ENCODE peak calls at places on chromosomes 3 and 15, in ten cellular contexts. One of them, this sample, is unnamed.
A peak's percentile ranks its signal among the peaks of the same experiment; 100 is the strongest.

GRCh38 chr3:169627789-169628188 is 35.7 kb downstream of the MECOM start:
- DNase-seq in pulmonary artery endothelial cell: no peak
- DNase-seq in K562: no peak
- DNase-seq in D341Med: no peak
- DNase-seq in NCI-H1092 treated with DMSO at 0.1 percent for 48 hours: peak; percentile 12
- DNase-seq in fibroblast of lung: no peak
- DNase-seq in NCI-H82: no peak
- DNase-seq in HT1080: no peak
- DNase-seq in cardiac fibroblast: no peak
- DNase-seq in body of pancreas: peak; percentile 25
- DNase-seq in this sample: no peak

GRCh38 chr15:68789921-68790575 is 30.6 kb downstream of the ANP32A start:
- DNase-seq in NCI-H1092 treated with DMSO at 0.1 percent for 48 hours: no peak
- DNase-seq in HT1080: no peak
- DNase-seq in body of pancreas: peak; percentile 31
- DNase-seq in D341Med: no peak
- DNase-seq in pulmonary artery endothelial cell: no peak
- DNase-seq in K562: no peak
- DNase-seq in cardiac fibroblast: peak; percentile 50
- DNase-seq in fibroblast of lung: peak; percentile 60
- DNase-seq in NCI-H82: peak; percentile 91
- DNase-seq in this sample: no peak

GRCh38 chr3:172591876-172592771 is 68.9 kb upstream of the TNFSF10 start:
- DNase-seq in fibroblast of lung: no peak
- DNase-seq in pulmonary artery endothelial cell: no peak
- DNase-seq in D341Med: no peak
- DNase-seq in cardiac fibroblast: no peak
- DNase-seq in K562: no peak
- DNase-seq in NCI-H82: no peak
- DNase-seq in HT1080: peak; percentile 76
- DNase-seq in body of pancreas: no peak
- DNase-seq in NCI-H1092 treated with DMSO at 0.1 percent for 48 hours: no peak
- DNase-seq in this sample: no peak

GRCh38 chr15:40098489-40099261 is 10.0 kb downstream of the BMF start:
- DNase-seq in fibroblast of lung: peak; percentile 95
- DNase-seq in NCI-H1092 treated with DMSO at 0.1 percent for 48 hours: peak; percentile 81
- DNase-seq in D341Med: no peak
- DNase-seq in HT1080: peak; percentile 95
- DNase-seq in K562: peak; percentile 67
- DNase-seq in cardiac fibroblast: peak; percentile 91
- DNase-seq in NCI-H82: peak; percentile 76
- DNase-seq in pulmonary artery endothelial cell: peak; percentile 82
- DNase-seq in body of pancreas: peak; percentile 94
- DNase-seq in this sample: no peak

GRCh38 chr3:106255870-106256248 is 387.0 kb upstream of the CBLB start:
- DNase-seq in NCI-H82: no peak
- DNase-seq in pulmonary artery endothelial cell: no peak
- DNase-seq in HT1080: no peak
- DNase-seq in cardiac fibroblast: no peak
- DNase-seq in D341Med: no peak
- DNase-seq in body of pancreas: no peak
- DNase-seq in NCI-H1092 treated with DMSO at 0.1 percent for 48 hours: no peak
- DNase-seq in fibroblast of lung: no peak
- DNase-seq in K562: no peak
- DNase-seq in this sample: no peak

GRCh38 chr3:66561374-66561773 is 60.6 kb upstream of the LRIG1 start:
- DNase-seq in fibroblast of lung: no peak
- DNase-seq in pulmonary artery endothelial cell: no peak
- DNase-seq in NCI-H1092 treated with DMSO at 0.1 percent for 48 hours: no peak
- DNase-seq in K562: no peak
- DNase-seq in D341Med: no peak
- DNase-seq in HT1080: peak; percentile 44
- DNase-seq in cardiac fibroblast: no peak
- DNase-seq in body of pancreas: no peak
- DNase-seq in NCI-H82: no peak
- DNase-seq in this sample: no peak

GRCh38 chr3:123841476-123842238 is 42.5 kb downstream of the MYLK start:
- DNase-seq in HT1080: peak; percentile 98
- DNase-seq in NCI-H82: no peak
- DNase-seq in fibroblast of lung: no peak
- DNase-seq in pulmonary artery endothelial cell: no peak
- DNase-seq in body of pancreas: no peak
- DNase-seq in cardiac fibroblast: no peak
- DNase-seq in K562: no peak
- DNase-seq in NCI-H1092 treated with DMSO at 0.1 percent for 48 hours: no peak
- DNase-seq in D341Med: no peak
- DNase-seq in this sample: no peak

GRCh38 chr3:119645813-119646212 is 14.6 kb downstream of the POPDC2 start:
- DNase-seq in fibroblast of lung: no peak
- DNase-seq in K562: no peak
- DNase-seq in NCI-H82: no peak
- DNase-seq in NCI-H1092 treated with DMSO at 0.1 percent for 48 hours: no peak
- DNase-seq in cardiac fibroblast: no peak
- DNase-seq in pulmonary artery endothelial cell: no peak
- DNase-seq in D341Med: no peak
- DNase-seq in HT1080: no peak
- DNase-seq in body of pancreas: no peak
- DNase-seq in this sample: no peak